ENCODE peak calls at places on chromosomes 16 and 17, in five cellular contexts. O is PC-3, F is A549, L is transverse colon, E is IMR-90. V is an unnamed sample. For H3K4me1 and H3K9me3, the result is how much of the 10 kb centered on the place peaks cover.

GRCh38 chr16:8882041-8882617 is at the start of gene LITAFD:
- DNase-seq in O (no peak), F (no peak), L (no peak), E (no peak), V (no peak)

GRCh38 chr16:57061084-57061905 is 31.1 kb upstream of the CPNE2 start:
- DNase-seq in O (peak), F (no peak), L (peak), E (peak), V (peak)

GRCh38 chr17:65586899-65587298 is 25.5 kb upstream of the AXIN2 start:
- DNase-seq in O (no peak), F (no peak), L (no peak), E (no peak), V (no peak)

GRCh38 chr16:89863741-89864391 is 9.5 kb upstream of the TCF25 start:
- DNase-seq in O (no peak), F (no peak), L (peak), E (peak), V (peak)

GRCh38 chr16:31471875-31472558 is at the start of gene TGFB1I1:
- DNase-seq in O (peak), F (peak), L (peak), E (peak), V (no peak)

GRCh38 chr16:54633943-54634362 is 296.7 kb upstream of the IRX5 start:
- DNase-seq in O (no peak), F (peak), L (no peak), E (no peak), V (no peak)

GRCh38 chr17:73718362-73718761 is 74.1 kb upstream of the SDK2 start:
- DNase-seq in O (no peak), F (no peak), L (no peak), E (no peak), V (no peak)

GRCh38 chr16:68719993-68720489 is 17.1 kb upstream of the CDH1 start:
- DNase-seq in O (no peak), F (no peak), L (no peak), E (no peak), V (no peak)

GRCh38 chr16:56637814-56638750 is at the start of gene MT1A:
- DNase-seq in O (no peak), F (peak), L (peak), E (peak), V (peak)

GRCh38 chr16:51391798-51392511 is 240.9 kb upstream of the SALL1 start:
- DNase-seq in O (no peak), F (no peak), L (no peak), E (no peak), V (no peak)

GRCh38 chr16:8712589-8713361 is 38.4 kb downstream of the ABAT start:
- DNase-seq in O (no peak), F (no peak), L (no peak), E (no peak), V (no peak)

GRCh38 chr16:83926726-83927397 is 26.2 kb upstream of the OSGIN1 start:
- DNase-seq in O (peak), F (peak), L (peak), E (peak), V (peak)

GRCh38 chr17:33125552-33125950 is 133.9 kb downstream of the SPACA3 start:
- DNase-seq in O (no peak), F (peak), L (no peak), E (no peak), V (no peak)

GRCh38 chr16:75758215-75758614 is 31.9 kb upstream of the CPHXL start:
- DNase-seq in O (no peak), F (no peak), L (no peak), E (peak), V (no peak)

GRCh38 chr16:66441586-66442375 is 14.7 kb downstream of the BEAN1 start:
- DNase-seq in O (peak), F (no peak), L (no peak), E (peak), V (no peak)

GRCh38 chr17:75978938-75979704 is at the start of the genes ACOX1 and TEN1:
- DNase-seq in O (peak), F (peak), L (peak), E (peak), V (peak)

GRCh38 chr16:57801856-57802634 is at the start of gene KIFC3:
- DNase-seq in O (peak), F (peak), L (peak), E (peak), V (peak)

GRCh38 chr16:50697881-50698767 is 4.7 kb downstream of the NOD2 start:
- DNase-seq in O (no peak), F (no peak), L (peak), E (peak), V (no peak)

GRCh38 chr16:9302102-9302501 is 210.7 kb downstream of the HAPSTR1 start:
- DNase-seq in O (no peak), F (no peak), L (peak), E (no peak), V (no peak)

GRCh38 chr17:56269509-56269908 is 116.2 kb downstream of the ANKFN1 start:
- DNase-seq in O (no peak), F (no peak), L (no peak), E (no peak), V (no peak)

GRCh38 chr17:50817142-50817751 is 18.1 kb upstream of the WFIKKN2 start:
- DNase-seq in O (peak), F (peak), L (peak), E (no peak), V (peak)

GRCh38 chr17:17698869-17699351 is 17.7 kb downstream of the RAI1 start:
- DNase-seq in O (no peak), F (no peak), L (no peak), E (peak), V (no peak)

GRCh38 chr16:13557476-13557875 is 362.5 kb upstream of the ERCC4 start:
- DNase-seq in O (no peak), F (no peak), L (no peak), E (no peak), V (no peak)

GRCh38 chr17:13581925-13582324 is 19.8 kb downstream of the HS3ST3A1 start:
- DNase-seq in O (no peak), F (no peak), L (no peak), E (no peak), V (no peak)

GRCh38 chr17:73351764-73352163 is 40.0 kb upstream of the CDC42EP4 start:
- DNase-seq in O (no peak), F (no peak), L (no peak), E (no peak), V (no peak)

GRCh38 chr17:31794111-31794510 is 64.9 kb downstream of the COPRS start:
- DNase-seq in O (no peak), F (no peak), L (no peak), E (no peak), V (no peak)

GRCh38 chr17:79294459-79295071 is 219.9 kb downstream of the ENGASE start:
- DNase-seq in O (peak), F (peak), L (peak), E (peak), V (peak)

GRCh38 chr16:51193879-51194278 is 42.8 kb upstream of the SALL1 start:
- DNase-seq in O (no peak), F (no peak), L (no peak), E (no peak), V (no peak)

GRCh38 chr16:49443576-49443975 is 70.0 kb downstream of the C16orf78 start:
- DNase-seq in O (no peak), F (no peak), L (no peak), E (no peak), V (no peak)

GRCh38 chr17:74531231-74531761 is at the start of gene CD300LB:
- DNase-seq in O (no peak), F (no peak), L (no peak), E (no peak), V (peak)

GRCh38 chr16:84041881-84042280 is 714 bp downstream of the SLC38A8 start:
- DNase-seq in O (no peak), F (no peak), L (no peak), E (no peak), V (peak)

GRCh38 chr16:15484662-15485061 is 50.3 kb downstream of the BMERB1 start:
- DNase-seq in O (no peak), F (no peak), L (no peak), E (peak), V (no peak)

GRCh38 chr17:58515286-58515685 is 848 bp upstream of the MTMR4 start:
- DNase-seq in O (no peak), F (no peak), L (no peak), E (no peak), V (no peak)

GRCh38 chr16:63323722-63324121 is 1287.5 kb upstream of the CDH8 start:
- DNase-seq in O (no peak), F (no peak), L (no peak), E (no peak), V (no peak)
- H3K27ac ChIP-seq in O (no peak), F (no peak), L (no peak), E (no peak), V (no peak)

GRCh38 chr16:85930321-85930720 is 31.4 kb downstream of the IRF8 start:
- DNase-seq in O (no peak), F (no peak), L (no peak), E (no peak), V (no peak)
- H3K4me1 ChIP-seq in O (under half), F (under half), L (under half), E (under half), V (under half)

DNA sequence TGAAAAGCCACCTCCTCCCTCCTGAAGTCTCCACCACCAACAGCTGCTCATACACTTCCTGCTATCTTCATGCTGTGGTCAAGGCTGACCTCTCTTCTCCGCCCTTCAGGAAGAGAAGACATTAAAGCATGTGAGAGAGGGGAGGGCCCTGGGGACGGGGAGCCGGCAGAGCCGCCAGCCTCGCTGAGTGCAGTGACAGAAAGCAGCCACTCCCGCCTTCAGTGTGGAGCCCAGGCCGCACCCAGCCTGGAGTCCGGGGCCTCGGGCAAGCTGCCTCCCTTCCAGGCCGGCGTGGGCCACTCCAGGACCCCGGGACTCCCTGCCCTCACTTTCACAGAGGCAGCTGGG is 94.7 kb upstream of the TNRC6C start:
- DNase-seq in O (no peak), F (no peak), L (peak), E (no peak), V (no peak)
- H3K9me3 ChIP-seq in O (under half), F (under half), L (under half), E (under half), V (under half)

GRCh38 chr16:73018796-73019455 is 29.0 kb downstream of the ZFHX3 start:
- DNase-seq in O (no peak), F (no peak), L (no peak), E (no peak), V (no peak)

GRCh38 chr16:73017321-73017720 is 30.6 kb downstream of the ZFHX3 start:
- DNase-seq in O (no peak), F (no peak), L (no peak), E (no peak), V (no peak)

GRCh38 chr16:73020409-73020884 is 27.5 kb downstream of the ZFHX3 start:
- DNase-seq in O (peak), F (peak), L (peak), E (peak), V (no peak)

GRCh38 chr16:73021866-73022495 is 25.9 kb downstream of the ZFHX3 start:
- DNase-seq in O (no peak), F (no peak), L (no peak), E (no peak), V (no peak)

GRCh38 chr16:73019456-73020362 is 28.2 kb downstream of the ZFHX3 start:
- DNase-seq in O (peak), F (peak), L (no peak), E (peak), V (no peak)
- H3K27ac ChIP-seq in O (peak), F (peak), L (peak), E (peak), V (no peak)

GRCh38 chr17:28744802-28745051 is 916 bp downstream of the TRAF4 start:
- DNase-seq in O (no peak), F (no peak), L (no peak), E (no peak), V (no peak)
- H3K4me1 ChIP-seq in O (under half), F (half or more), L (half or more), E (under half), V (half or more)

GRCh38 chr17:27085517-27085916 is 208.4 kb upstream of the WSB1 start:
- DNase-seq in O (no peak), F (no peak), L (no peak), E (no peak), V (no peak)

GRCh38 chr17:27088767-27089078 is 205.2 kb upstream of the WSB1 start:
- DNase-seq in O (no peak), F (no peak), L (no peak), E (no peak), V (no peak)

GRCh38 chr17:27086526-27086925 is 207.4 kb upstream of the WSB1 start:
- DNase-seq in O (no peak), F (no peak), L (no peak), E (no peak), V (no peak)

GRCh38 chr17:27089929-27090247 is 204.0 kb upstream of the WSB1 start:
- DNase-seq in O (no peak), F (no peak), L (no peak), E (no peak), V (no peak)

DNA sequence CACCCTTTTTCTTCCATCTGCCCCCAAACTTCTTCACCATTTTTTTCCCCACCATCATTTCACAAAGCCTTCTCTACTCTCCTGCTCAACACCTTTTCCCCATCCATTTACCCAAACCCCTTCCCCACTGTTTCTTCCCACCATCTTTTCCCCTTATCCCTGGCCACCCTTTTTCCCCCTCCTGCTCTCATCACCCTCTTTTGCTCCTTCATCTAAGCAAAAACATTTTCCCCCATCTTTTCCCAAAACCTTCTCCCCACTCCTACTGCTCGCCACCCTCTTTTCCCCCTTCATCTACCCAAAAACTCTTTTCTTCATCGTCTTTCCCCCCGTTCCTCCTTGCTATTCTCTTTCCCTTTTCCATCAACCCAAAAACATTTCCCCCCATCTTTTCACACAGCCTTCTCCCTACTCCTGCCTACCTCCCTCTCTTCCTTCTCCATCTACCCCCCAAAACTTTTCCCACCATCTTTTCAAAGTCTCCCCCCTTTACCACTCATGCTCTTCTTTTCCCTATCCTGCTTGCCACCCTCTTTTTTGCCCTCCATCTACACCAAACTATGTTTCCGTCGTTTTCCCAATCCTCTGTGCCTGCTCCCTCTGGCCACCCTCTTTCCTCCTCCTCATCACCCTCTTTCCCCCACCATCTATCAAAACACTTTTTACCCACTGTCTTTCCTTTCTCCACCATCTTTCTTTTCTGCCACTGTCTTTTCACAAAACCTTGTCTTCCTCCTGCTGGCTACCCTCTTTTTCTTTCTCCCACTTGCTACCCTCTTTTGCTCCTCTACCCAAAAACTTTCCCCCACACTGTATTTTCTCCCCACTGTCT is 205.8 kb upstream of the WSB1 start:
- DNase-seq in O (no peak), F (no peak), L (no peak), E (no peak), V (no peak)
- H3K9me3 ChIP-seq in O (under half), F (under half), L (under half), E (under half), V (under half)

DNA sequence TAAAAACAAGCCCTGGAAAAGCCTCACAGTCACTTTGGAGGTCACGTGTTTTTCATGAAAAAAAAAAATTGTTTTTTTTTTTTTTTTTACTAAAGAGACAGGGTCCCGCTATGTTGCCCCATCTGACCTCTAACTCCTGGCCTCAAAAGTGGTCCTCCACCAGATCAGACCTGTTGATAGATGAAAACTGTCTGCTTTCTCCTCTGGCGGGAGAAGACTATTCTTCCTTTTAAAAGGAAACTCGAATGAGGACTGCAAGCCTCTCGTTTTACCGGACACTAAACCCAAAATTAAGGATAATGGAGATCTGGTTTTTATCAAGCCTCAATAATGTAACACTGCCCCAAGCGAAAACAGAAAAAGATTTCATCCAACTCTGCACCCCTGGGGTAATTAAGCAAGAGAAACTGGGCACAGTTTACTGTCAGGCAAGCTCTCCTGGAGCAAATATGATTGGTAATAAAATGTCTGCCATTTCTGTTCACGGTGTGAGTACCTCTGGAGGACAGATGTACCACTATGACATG is 25.8 kb downstream of the ZCCHC14 start:
- DNase-seq in O (no peak), F (no peak), L (no peak), E (no peak), V (no peak)
- H3K27ac ChIP-seq in O (no peak), F (no peak), L (peak), E (no peak), V (no peak)

GRCh38 chr17:66994943-66995535 is 30.5 kb downstream of the CACNG4 start:
- DNase-seq in O (no peak), F (no peak), L (no peak), E (no peak), V (no peak)
- H3K4me1 ChIP-seq in O (under half), F (under half), L (under half), E (under half), V (under half)

GRCh38 chr16:10390330-10390729 is 4.5 kb downstream of the ATF7IP2 start:
- DNase-seq in O (no peak), F (no peak), L (no peak), E (no peak), V (no peak)
- H3K9me3 ChIP-seq in O (under half), F (under half), L (under half), E (under half), V (under half)